ENCODE peak calls at places on chromosomes 1 and 21, in six cellular contexts. E is activated T-helper 1 cell treated with Interleukin-2 at 50 U/mL for 16 hours, I is fibroblast of gingiva, C is GM03348, X is activated T-cell treated with anti-CD3 and anti-CD28 coated beads for 4 hours, N is prostate gland. Q is an unnamed sample.

GRCh38 chr1:180151508-180151907 is 3.2 kb upstream of the QSOX1 start:
- DNase-seq in E (no peak), I (peak), C (peak), X (no peak), N (no peak), Q (no peak)

GRCh38 chr1:12112711-12113161 is 49.6 kb downstream of the TNFRSF8 start:
- DNase-seq in E (no peak), I (no peak), C (no peak), X (no peak), N (no peak), Q (no peak)

GRCh38 chr1:105004515-105004914 is 1254.8 kb downstream of the AMY1C start:
- DNase-seq in E (no peak), I (no peak), C (no peak), X (no peak), N (no peak), Q (no peak)

GRCh38 chr1:224615861-224616760 is at the start of gene CNIH3:
- DNase-seq in E (no peak), I (peak), C (peak), X (no peak), N (peak), Q (no peak)

GRCh38 chr1:25727819-25728286 is 72.1 kb upstream of the SELENON start:
- DNase-seq in E (no peak), I (peak), C (peak), X (no peak), N (peak), Q (peak)

GRCh38 chr1:214044438-214045214 is 56.9 kb downstream of the PROX1 start:
- DNase-seq in E (no peak), I (no peak), C (no peak), X (no peak), N (no peak), Q (no peak)

GRCh38 chr1:230327892-230328284 is 98.2 kb downstream of the PGBD5 start:
- DNase-seq in E (no peak), I (no peak), C (no peak), X (no peak), N (no peak), Q (no peak)

GRCh38 chr1:37946703-37947360 is at the start of gene INPP5B:
- DNase-seq in E (peak), I (peak), C (peak), X (peak), N (peak), Q (peak)

GRCh38 chr1:76939107-76939816 is 72.0 kb downstream of the ST6GALNAC5 start:
- DNase-seq in E (no peak), I (peak), C (peak), X (no peak), N (no peak), Q (no peak)

GRCh38 chr1:214386747-214387146 is 105.8 kb downstream of the SMYD2 start:
- DNase-seq in E (no peak), I (no peak), C (no peak), X (no peak), N (no peak), Q (no peak)

GRCh38 chr21:25079053-25079452 is 528.2 kb downstream of the MRPL39 start:
- DNase-seq in E (no peak), I (no peak), C (no peak), X (no peak), N (no peak), Q (no peak)

GRCh38 chr1:37676281-37677243 is 15.8 kb upstream of the CDCA8 start:
- DNase-seq in E (no peak), I (no peak), C (no peak), X (no peak), N (peak), Q (peak)

GRCh38 chr1:5747428-5748285 is 244.6 kb downstream of the NPHP4 start:
- DNase-seq in E (no peak), I (no peak), C (no peak), X (no peak), N (no peak), Q (no peak)

GRCh38 chr1:25477448-25478034 is 46.8 kb downstream of the MACO1 start:
- DNase-seq in E (no peak), I (no peak), C (no peak), X (no peak), N (no peak), Q (no peak)

GRCh38 chr1:106360252-106360651 is 696.2 kb upstream of the PRMT6 start:
- DNase-seq in E (no peak), I (no peak), C (no peak), X (no peak), N (no peak), Q (no peak)

GRCh38 chr1:107668762-107669161 is 296.2 kb downstream of the VAV3 start:
- DNase-seq in E (no peak), I (no peak), C (no peak), X (no peak), N (no peak), Q (no peak)

GRCh38 chr1:27564710-27565649 is 39.0 kb downstream of the AHDC1 start:
- DNase-seq in E (no peak), I (no peak), C (no peak), X (no peak), N (no peak), Q (no peak)

GRCh38 chr1:207754942-207755689 is 3.3 kb downstream of the CD46 start:
- DNase-seq in E (no peak), I (peak), C (no peak), X (no peak), N (no peak), Q (no peak)

GRCh38 chr1:32925360-32926142 is 24.4 kb upstream of the TMEM54 start:
- DNase-seq in E (no peak), I (peak), C (no peak), X (no peak), N (no peak), Q (no peak)

GRCh38 chr1:239388578-239388977 is 2.2 kb downstream of the CHRM3 start:
- DNase-seq in E (no peak), I (no peak), C (no peak), X (no peak), N (no peak), Q (no peak)

GRCh38 chr1:234899041-234899787 is 229.4 kb downstream of the TOMM20 start:
- DNase-seq in E (no peak), I (peak), C (peak), X (no peak), N (no peak), Q (no peak)

GRCh38 chr1:197690074-197690473 is 85.2 kb downstream of the DENND1B start:
- DNase-seq in E (no peak), I (no peak), C (no peak), X (no peak), N (no peak), Q (no peak)

GRCh38 chr1:58819719-58820118 is 35.9 kb upstream of the JUN start:
- DNase-seq in E (no peak), I (no peak), C (no peak), X (no peak), N (no peak), Q (no peak)

GRCh38 chr21:39327727-39328126 is 14.3 kb upstream of the BRWD1 start:
- DNase-seq in E (no peak), I (no peak), C (no peak), X (no peak), N (no peak), Q (no peak)

GRCh38 chr1:108877324-108877812 is 583 bp downstream of the GPSM2 start:
- DNase-seq in E (no peak), I (peak), C (peak), X (no peak), N (no peak), Q (peak)

GRCh38 chr1:68814067-68814466 is 317.2 kb upstream of the DEPDC1 start:
- DNase-seq in E (no peak), I (no peak), C (no peak), X (no peak), N (no peak), Q (no peak)

GRCh38 chr1:238107322-238107721 is 216.6 kb upstream of the ZP4 start:
- DNase-seq in E (no peak), I (no peak), C (no peak), X (no peak), N (no peak), Q (no peak)

Q was measured in substantia nigra.